ENCODE peak calls at places on chromosomes 6 and 20, in ten cellular contexts. One of them, this sample, is unnamed.
A peak's percentile ranks its signal among the peaks of the same experiment; 100 is the strongest.

GRCh38 chr6:148972481-148972880 is 225.7 kb downstream of the UST start:
- DNase-seq in GM12892: peak; percentile 27
- DNase-seq in GM18507: peak; percentile 5
- DNase-seq in stimulated activated CD8-positive, alpha-beta memory T cell treated with anti-CD3 and anti-CD28 coated beads, Interleukin-7, amount 100 ng/mL, for 4 hours: peak; percentile 33
- DNase-seq in fibroblast of the aortic adventitia: no peak
- DNase-seq in EL: no peak
- DNase-seq in tibial artery: no peak
- DNase-seq in left cardiac atrium: no peak
- DNase-seq in midbrain: no peak
- DNase-seq in glomerular endothelial cell: no peak
- DNase-seq in this sample: no peak

GRCh38 chr20:59999502-59999901 is 41.3 kb downstream of the CDH26 start:
- DNase-seq in GM12892: no peak
- DNase-seq in GM18507: no peak
- DNase-seq in stimulated activated CD8-positive, alpha-beta memory T cell treated with anti-CD3 and anti-CD28 coated beads, Interleukin-7, amount 100 ng/mL, for 4 hours: no peak
- DNase-seq in fibroblast of the aortic adventitia: no peak
- DNase-seq in EL: no peak
- DNase-seq in tibial artery: no peak
- DNase-seq in left cardiac atrium: no peak
- DNase-seq in midbrain: no peak
- DNase-seq in glomerular endothelial cell: no peak
- DNase-seq in this sample: no peak

GRCh38 chr6:36533321-36533720 is 14.0 kb downstream of the STK38 start:
- DNase-seq in GM12892: no peak
- DNase-seq in GM18507: no peak
- DNase-seq in stimulated activated CD8-positive, alpha-beta memory T cell treated with anti-CD3 and anti-CD28 coated beads, Interleukin-7, amount 100 ng/mL, for 4 hours: no peak
- DNase-seq in fibroblast of the aortic adventitia: no peak
- DNase-seq in EL: peak; percentile 41
- DNase-seq in tibial artery: no peak
- DNase-seq in left cardiac atrium: no peak
- DNase-seq in midbrain: no peak
- DNase-seq in glomerular endothelial cell: no peak
- DNase-seq in this sample: no peak

GRCh38 chr20:33165416-33166055 is 2.4 kb upstream of the BPIFA2 start:
- DNase-seq in GM12892: no peak
- DNase-seq in GM18507: no peak
- DNase-seq in stimulated activated CD8-positive, alpha-beta memory T cell treated with anti-CD3 and anti-CD28 coated beads, Interleukin-7, amount 100 ng/mL, for 4 hours: no peak
- DNase-seq in fibroblast of the aortic adventitia: no peak
- DNase-seq in EL: no peak
- DNase-seq in tibial artery: no peak
- DNase-seq in left cardiac atrium: no peak
- DNase-seq in midbrain: no peak
- DNase-seq in glomerular endothelial cell: no peak
- DNase-seq in this sample: no peak

GRCh38 chr20:63624486-63624885 is 2.4 kb downstream of the GMEB2 start:
- DNase-seq in GM12892: no peak
- DNase-seq in GM18507: no peak
- DNase-seq in stimulated activated CD8-positive, alpha-beta memory T cell treated with anti-CD3 and anti-CD28 coated beads, Interleukin-7, amount 100 ng/mL, for 4 hours: no peak
- DNase-seq in fibroblast of the aortic adventitia: peak; percentile 44
- DNase-seq in EL: peak; percentile 18
- DNase-seq in tibial artery: no peak
- DNase-seq in left cardiac atrium: no peak
- DNase-seq in midbrain: no peak
- DNase-seq in glomerular endothelial cell: no peak
- DNase-seq in this sample: peak; percentile 70

GRCh38 chr6:7154341-7155139 is 46.8 kb downstream of the RREB1 start:
- DNase-seq in GM12892: no peak
- DNase-seq in GM18507: no peak
- DNase-seq in stimulated activated CD8-positive, alpha-beta memory T cell treated with anti-CD3 and anti-CD28 coated beads, Interleukin-7, amount 100 ng/mL, for 4 hours: no peak
- DNase-seq in fibroblast of the aortic adventitia: no peak
- DNase-seq in EL: no peak
- DNase-seq in tibial artery: no peak
- DNase-seq in left cardiac atrium: no peak
- DNase-seq in midbrain: no peak
- DNase-seq in glomerular endothelial cell: no peak
- DNase-seq in this sample: no peak

GRCh38 chr20:25497586-25498279 is 87.6 kb downstream of the NINL start:
- DNase-seq in GM12892: no peak
- DNase-seq in GM18507: no peak
- DNase-seq in stimulated activated CD8-positive, alpha-beta memory T cell treated with anti-CD3 and anti-CD28 coated beads, Interleukin-7, amount 100 ng/mL, for 4 hours: no peak
- DNase-seq in fibroblast of the aortic adventitia: no peak
- DNase-seq in EL: no peak
- DNase-seq in tibial artery: no peak
- DNase-seq in left cardiac atrium: no peak
- DNase-seq in midbrain: no peak
- DNase-seq in glomerular endothelial cell: no peak
- DNase-seq in this sample: no peak

GRCh38 chr6:111573118-111573883 is 32.4 kb downstream of the TRAF3IP2 start:
- DNase-seq in GM12892: no peak
- DNase-seq in GM18507: no peak
- DNase-seq in stimulated activated CD8-positive, alpha-beta memory T cell treated with anti-CD3 and anti-CD28 coated beads, Interleukin-7, amount 100 ng/mL, for 4 hours: no peak
- DNase-seq in fibroblast of the aortic adventitia: peak; percentile 72
- DNase-seq in EL: peak; percentile 76
- DNase-seq in tibial artery: peak; percentile 47
- DNase-seq in left cardiac atrium: peak; percentile 39
- DNase-seq in midbrain: peak; percentile 57
- DNase-seq in glomerular endothelial cell: no peak
- DNase-seq in this sample: peak; percentile 74

GRCh38 chr6:29818892-29819291 is 8.7 kb upstream of the HLA-G start:
- DNase-seq in GM12892: no peak
- DNase-seq in GM18507: no peak
- DNase-seq in stimulated activated CD8-positive, alpha-beta memory T cell treated with anti-CD3 and anti-CD28 coated beads, Interleukin-7, amount 100 ng/mL, for 4 hours: no peak
- DNase-seq in fibroblast of the aortic adventitia: no peak
- DNase-seq in EL: no peak
- DNase-seq in tibial artery: no peak
- DNase-seq in left cardiac atrium: no peak
- DNase-seq in midbrain: no peak
- DNase-seq in glomerular endothelial cell: no peak
- DNase-seq in this sample: no peak

GRCh38 chr6:107943626-107944439 is 14.2 kb downstream of the SEC63 start:
- DNase-seq in GM12892: no peak
- DNase-seq in GM18507: no peak
- DNase-seq in stimulated activated CD8-positive, alpha-beta memory T cell treated with anti-CD3 and anti-CD28 coated beads, Interleukin-7, amount 100 ng/mL, for 4 hours: no peak
- DNase-seq in fibroblast of the aortic adventitia: no peak
- DNase-seq in EL: no peak
- DNase-seq in tibial artery: no peak
- DNase-seq in left cardiac atrium: no peak
- DNase-seq in midbrain: no peak
- DNase-seq in glomerular endothelial cell: no peak
- DNase-seq in this sample: no peak

GRCh38 chr20:47533518-47534062 is 31.9 kb downstream of the NCOA3 start:
- DNase-seq in GM12892: no peak
- DNase-seq in GM18507: no peak
- DNase-seq in stimulated activated CD8-positive, alpha-beta memory T cell treated with anti-CD3 and anti-CD28 coated beads, Interleukin-7, amount 100 ng/mL, for 4 hours: no peak
- DNase-seq in fibroblast of the aortic adventitia: no peak
- DNase-seq in EL: no peak
- DNase-seq in tibial artery: no peak
- DNase-seq in left cardiac atrium: no peak
- DNase-seq in midbrain: no peak
- DNase-seq in glomerular endothelial cell: no peak
- DNase-seq in this sample: no peak

GRCh38 chr6:150403458-150404245 is 34.8 kb downstream of the IYD start:
- DNase-seq in GM12892: no peak
- DNase-seq in GM18507: no peak
- DNase-seq in stimulated activated CD8-positive, alpha-beta memory T cell treated with anti-CD3 and anti-CD28 coated beads, Interleukin-7, amount 100 ng/mL, for 4 hours: no peak
- DNase-seq in fibroblast of the aortic adventitia: peak; percentile 96
- DNase-seq in EL: peak; percentile 81
- DNase-seq in tibial artery: peak; percentile 35
- DNase-seq in left cardiac atrium: peak; percentile 60
- DNase-seq in midbrain: no peak
- DNase-seq in glomerular endothelial cell: peak; percentile 81
- DNase-seq in this sample: peak; percentile 60

GRCh38 chr20:9476174-9476573 is 38.2 kb upstream of the LAMP5 start:
- DNase-seq in GM12892: no peak
- DNase-seq in GM18507: no peak
- DNase-seq in stimulated activated CD8-positive, alpha-beta memory T cell treated with anti-CD3 and anti-CD28 coated beads, Interleukin-7, amount 100 ng/mL, for 4 hours: no peak
- DNase-seq in fibroblast of the aortic adventitia: no peak
- DNase-seq in EL: no peak
- DNase-seq in tibial artery: no peak
- DNase-seq in left cardiac atrium: no peak
- DNase-seq in midbrain: no peak
- DNase-seq in glomerular endothelial cell: no peak
- DNase-seq in this sample: no peak

GRCh38 chr20:41034239-41034638 is 5.6 kb downstream of the TOP1 start:
- DNase-seq in GM12892: no peak
- DNase-seq in GM18507: no peak
- DNase-seq in stimulated activated CD8-positive, alpha-beta memory T cell treated with anti-CD3 and anti-CD28 coated beads, Interleukin-7, amount 100 ng/mL, for 4 hours: no peak
- DNase-seq in fibroblast of the aortic adventitia: no peak
- DNase-seq in EL: no peak
- DNase-seq in tibial artery: no peak
- DNase-seq in left cardiac atrium: no peak
- DNase-seq in midbrain: no peak
- DNase-seq in glomerular endothelial cell: no peak
- DNase-seq in this sample: no peak

GRCh38 chr20:62303327-62304226 is 780 bp downstream of the ADRM1 start:
- DNase-seq in GM12892: no peak
- DNase-seq in GM18507: no peak
- DNase-seq in stimulated activated CD8-positive, alpha-beta memory T cell treated with anti-CD3 and anti-CD28 coated beads, Interleukin-7, amount 100 ng/mL, for 4 hours: no peak
- DNase-seq in fibroblast of the aortic adventitia: peak; percentile 7
- DNase-seq in EL: peak; percentile 36
- DNase-seq in tibial artery: no peak
- DNase-seq in left cardiac atrium: no peak
- DNase-seq in midbrain: no peak
- DNase-seq in glomerular endothelial cell: no peak
- DNase-seq in this sample: peak; percentile 47

GRCh38 chr6:119426619-119427018 is 77.1 kb upstream of the MAN1A1 start:
- DNase-seq in GM12892: no peak
- DNase-seq in GM18507: no peak
- DNase-seq in stimulated activated CD8-positive, alpha-beta memory T cell treated with anti-CD3 and anti-CD28 coated beads, Interleukin-7, amount 100 ng/mL, for 4 hours: no peak
- DNase-seq in fibroblast of the aortic adventitia: no peak
- DNase-seq in EL: peak; percentile 6
- DNase-seq in tibial artery: no peak
- DNase-seq in left cardiac atrium: no peak
- DNase-seq in midbrain: no peak
- DNase-seq in glomerular endothelial cell: no peak
- DNase-seq in this sample: no peak

GRCh38 chr20:10619427-10619826 is 54.4 kb downstream of the JAG1 start:
- DNase-seq in GM12892: no peak
- DNase-seq in GM18507: no peak
- DNase-seq in stimulated activated CD8-positive, alpha-beta memory T cell treated with anti-CD3 and anti-CD28 coated beads, Interleukin-7, amount 100 ng/mL, for 4 hours: no peak
- DNase-seq in fibroblast of the aortic adventitia: peak; percentile 96
- DNase-seq in EL: peak; percentile 91
- DNase-seq in tibial artery: no peak
- DNase-seq in left cardiac atrium: no peak
- DNase-seq in midbrain: no peak
- DNase-seq in glomerular endothelial cell: no peak
- DNase-seq in this sample: peak; percentile 67

GRCh38 chr6:36426622-36427021 is 16.0 kb downstream of the PXT1 start:
- DNase-seq in GM12892: no peak
- DNase-seq in GM18507: no peak
- DNase-seq in stimulated activated CD8-positive, alpha-beta memory T cell treated with anti-CD3 and anti-CD28 coated beads, Interleukin-7, amount 100 ng/mL, for 4 hours: no peak
- DNase-seq in fibroblast of the aortic adventitia: no peak
- DNase-seq in EL: no peak
- DNase-seq in tibial artery: no peak
- DNase-seq in left cardiac atrium: no peak
- DNase-seq in midbrain: no peak
- DNase-seq in glomerular endothelial cell: no peak
- DNase-seq in this sample: no peak

GRCh38 chr20:51411867-51412266 is 130.7 kb downstream of the NFATC2 start:
- DNase-seq in GM12892: no peak
- DNase-seq in GM18507: no peak
- DNase-seq in stimulated activated CD8-positive, alpha-beta memory T cell treated with anti-CD3 and anti-CD28 coated beads, Interleukin-7, amount 100 ng/mL, for 4 hours: no peak
- DNase-seq in fibroblast of the aortic adventitia: no peak
- DNase-seq in EL: no peak
- DNase-seq in tibial artery: no peak
- DNase-seq in left cardiac atrium: no peak
- DNase-seq in midbrain: no peak
- DNase-seq in glomerular endothelial cell: no peak
- DNase-seq in this sample: peak; percentile 55

GRCh38 chr6:164216839-164217238 is 802.3 kb downstream of the QKI start:
- DNase-seq in GM12892: no peak
- DNase-seq in GM18507: no peak
- DNase-seq in stimulated activated CD8-positive, alpha-beta memory T cell treated with anti-CD3 and anti-CD28 coated beads, Interleukin-7, amount 100 ng/mL, for 4 hours: no peak
- DNase-seq in fibroblast of the aortic adventitia: no peak
- DNase-seq in EL: no peak
- DNase-seq in tibial artery: no peak
- DNase-seq in left cardiac atrium: no peak
- DNase-seq in midbrain: no peak
- DNase-seq in glomerular endothelial cell: no peak
- DNase-seq in this sample: no peak

GRCh38 chr6:163252132-163252729 is 162.3 kb upstream of the QKI start:
- DNase-seq in GM12892: no peak
- DNase-seq in GM18507: no peak
- DNase-seq in stimulated activated CD8-positive, alpha-beta memory T cell treated with anti-CD3 and anti-CD28 coated beads, Interleukin-7, amount 100 ng/mL, for 4 hours: no peak
- DNase-seq in fibroblast of the aortic adventitia: no peak
- DNase-seq in EL: no peak
- DNase-seq in tibial artery: no peak
- DNase-seq in left cardiac atrium: peak; percentile 34
- DNase-seq in midbrain: no peak
- DNase-seq in glomerular endothelial cell: no peak
- DNase-seq in this sample: no peak

GRCh38 chr6:34919651-34920050 is 30.6 kb downstream of the ANKS1A start:
- DNase-seq in GM12892: no peak
- DNase-seq in GM18507: no peak
- DNase-seq in stimulated activated CD8-positive, alpha-beta memory T cell treated with anti-CD3 and anti-CD28 coated beads, Interleukin-7, amount 100 ng/mL, for 4 hours: no peak
- DNase-seq in fibroblast of the aortic adventitia: peak; percentile 43
- DNase-seq in EL: peak; percentile 42
- DNase-seq in tibial artery: no peak
- DNase-seq in left cardiac atrium: no peak
- DNase-seq in midbrain: no peak
- DNase-seq in glomerular endothelial cell: peak; percentile 14
- DNase-seq in this sample: no peak

GRCh38 chr20:18719426-18719825 is 94.2 kb upstream of the SCP2D1 start:
- DNase-seq in GM12892: no peak
- DNase-seq in GM18507: no peak
- DNase-seq in stimulated activated CD8-positive, alpha-beta memory T cell treated with anti-CD3 and anti-CD28 coated beads, Interleukin-7, amount 100 ng/mL, for 4 hours: no peak
- DNase-seq in fibroblast of the aortic adventitia: no peak
- DNase-seq in EL: peak; percentile 48
- DNase-seq in tibial artery: no peak
- DNase-seq in left cardiac atrium: no peak
- DNase-seq in midbrain: no peak
- DNase-seq in glomerular endothelial cell: no peak
- DNase-seq in this sample: no peak

GRCh38 chr6:128570439-128571063 is 50.2 kb upstream of the PTPRK start:
- DNase-seq in GM12892: no peak
- DNase-seq in GM18507: no peak
- DNase-seq in stimulated activated CD8-positive, alpha-beta memory T cell treated with anti-CD3 and anti-CD28 coated beads, Interleukin-7, amount 100 ng/mL, for 4 hours: no peak
- DNase-seq in fibroblast of the aortic adventitia: no peak
- DNase-seq in EL: peak; percentile 42
- DNase-seq in tibial artery: no peak
- DNase-seq in left cardiac atrium: no peak
- DNase-seq in midbrain: no peak
- DNase-seq in glomerular endothelial cell: no peak
- DNase-seq in this sample: no peak

GRCh38 chr6:170403451-170403850 is 96.9 kb downstream of the FAM120B start:
- DNase-seq in GM12892: no peak
- DNase-seq in GM18507: no peak
- DNase-seq in stimulated activated CD8-positive, alpha-beta memory T cell treated with anti-CD3 and anti-CD28 coated beads, Interleukin-7, amount 100 ng/mL, for 4 hours: no peak
- DNase-seq in fibroblast of the aortic adventitia: peak; percentile 27
- DNase-seq in EL: peak; percentile 67
- DNase-seq in tibial artery: no peak
- DNase-seq in left cardiac atrium: no peak
- DNase-seq in midbrain: no peak
- DNase-seq in glomerular endothelial cell: no peak
- DNase-seq in this sample: no peak

GRCh38 chr20:63060057-63060991 is 53.6 kb upstream of the BHLHE23 start:
- DNase-seq in GM12892: no peak
- DNase-seq in GM18507: no peak
- DNase-seq in stimulated activated CD8-positive, alpha-beta memory T cell treated with anti-CD3 and anti-CD28 coated beads, Interleukin-7, amount 100 ng/mL, for 4 hours: no peak
- DNase-seq in fibroblast of the aortic adventitia: no peak
- DNase-seq in EL: peak; percentile 63
- DNase-seq in tibial artery: peak; percentile 5
- DNase-seq in left cardiac atrium: peak; percentile 14
- DNase-seq in midbrain: no peak
- DNase-seq in glomerular endothelial cell: no peak
- DNase-seq in this sample: peak; percentile 88

This sample was measured in HTR-8/SVneo.